ENCODE peak calls at places on chromosomes 5 and 9, in five cellular contexts. Z is Jurkat, Clone E6-1; G is substantia nigra; U is NCI-H1092 treated with DMSO at 0.1 percent for 48 hours; M is foreskin fibroblast. H is an unnamed sample.

GRCh38 chr5:63089147-63089546 is 510.5 kb downstream of the LRRC70 start:
- DNase-seq in G (no peak), U (no peak), Z (no peak), M (no peak), H (peak)

GRCh38 chr9:37587521-37587920 is 4.9 kb downstream of the TOMM5 start:
- DNase-seq in U (no peak), M (no peak), G (no peak), Z (no peak), H (no peak)

GRCh38 chr5:105218018-105218417 is 1655.4 kb upstream of the NUDT12 start:
- DNase-seq in G (no peak), U (no peak), Z (no peak), M (no peak), H (no peak)

GRCh38 chr9:114507726-114508125 is 2.5 kb upstream of the WHRN start:
- DNase-seq in U (peak), Z (peak), G (no peak), M (peak), H (peak)

GRCh38 chr5:92565673-92566072 is 1015.3 kb downstream of the NR2F1-AS1 start:
- DNase-seq in G (no peak), U (no peak), Z (no peak), M (no peak), H (no peak)

GRCh38 chr9:133148351-133149129 is 15.2 kb downstream of the GBGT1 start:
- DNase-seq in M (peak), U (peak), G (no peak), Z (peak), H (peak)

GRCh38 chr5:161846731-161847130 is 1.2 kb upstream of the GABRA1 start:
- DNase-seq in Z (peak), M (no peak), G (no peak), U (no peak), H (peak)

GRCh38 chr5:38465045-38465444 is 91.4 kb downstream of the LIFR start:
- DNase-seq in U (no peak), M (peak), G (no peak), Z (no peak), H (no peak)